ENCODE peak calls at places on chromosomes 5 and 9, in ten cellular contexts. F is Panc1; K is lower lobe of right lung; B is ELR; N is HFFc6; W is hypothalamus; M is MM.1S; I is activated T-helper 1 cell treated with anti-CD3 and anti-CD28 coated beads, Interleukin-2, amount 50 U/mL, for 16 hours; J is smooth muscle cell of the brain vasculature; U is endothelial cell. T is an unnamed sample.

GRCh38 chr5:33810491-33811120 is 81.2 kb downstream of the ADAMTS12 start:
- DNase-seq in M (no peak), K (no peak), N (no peak), U (no peak), F (no peak), J (no peak), I (no peak), B (peak; percentile 71), W (no peak), T (no peak)

GRCh38 chr9:9774471-9774870 is 838.3 kb downstream of the PTPRD start:
- DNase-seq in U (no peak), B (no peak), I (no peak), K (no peak), M (no peak), N (no peak), F (no peak), W (no peak), J (no peak), T (no peak)

GRCh38 chr9:84697042-84697441 is 27.5 kb downstream of the NTRK2 start:
- DNase-seq in J (no peak), W (no peak), B (no peak), K (no peak), N (no peak), M (no peak), U (no peak), I (no peak), F (no peak), T (no peak)

GRCh38 chr5:80790698-80791097 is 135.9 kb upstream of the DHFR start:
- DNase-seq in W (no peak), U (no peak), F (no peak), N (no peak), K (no peak), I (no peak), M (no peak), J (no peak), B (no peak), T (no peak)

GRCh38 chr5:78076351-78076750 is 218.1 kb downstream of the AP3B1 start:
- DNase-seq in W (no peak), K (no peak), M (no peak), N (no peak), U (no peak), J (no peak), I (no peak), B (no peak), F (no peak), T (no peak)

GRCh38 chr9:126599047-126599650 is 14.6 kb upstream of the LMX1B start:
- DNase-seq in B (no peak), N (no peak), K (no peak), F (no peak), W (no peak), J (no peak), I (no peak), U (no peak), M (no peak), T (no peak)

GRCh38 chr9:136820947-136821332 is 13.2 kb downstream of the RABL6 start:
- DNase-seq in J (no peak), U (no peak), M (no peak), I (no peak), N (no peak), B (no peak), K (no peak), W (peak; percentile 17), F (no peak), T (no peak)

GRCh38 chr9:99038396-99038795 is 66.5 kb upstream of the TGFBR1 start:
- DNase-seq in F (no peak), K (no peak), J (no peak), N (no peak), W (no peak), M (no peak), U (no peak), I (no peak), B (no peak), T (no peak)

GRCh38 chr5:151020304-151021031 is at the start of gene GPX3:
- DNase-seq in J (no peak), K (peak; percentile 94), M (no peak), B (peak; percentile 44), U (peak; percentile 79), I (no peak), N (no peak), W (peak; percentile 76), F (no peak), T (peak; percentile 97)

GRCh38 chr9:107480386-107480789 is 9.2 kb downstream of the KLF4 start:
- DNase-seq in F (no peak), B (peak; percentile 72), K (peak; percentile 53), N (peak; percentile 28), U (no peak), I (no peak), J (no peak), W (no peak), M (peak; percentile 38), T (peak; percentile 61)

GRCh38 chr5:97998946-97999345 is 774.5 kb upstream of the RGMB start:
- DNase-seq in B (no peak), J (no peak), M (no peak), K (no peak), W (no peak), I (no peak), U (no peak), N (no peak), F (no peak), T (no peak)

GRCh38 chr5:18305288-18305899 is 671.1 kb downstream of the TAF11L14 start:
- DNase-seq in K (no peak), F (peak; percentile 53), M (peak; percentile 54), I (no peak), U (peak; percentile 46), N (peak; percentile 44), B (peak; percentile 53), W (peak; percentile 7), J (peak; percentile 18), T (no peak)

GRCh38 chr5:143499480-143500114 is 96.1 kb upstream of the NR3C1 start:
- DNase-seq in U (no peak), J (no peak), K (no peak), N (no peak), B (no peak), F (no peak), W (no peak), M (no peak), I (no peak), T (no peak)

GRCh38 chr9:96241391-96241809 is 60.6 kb downstream of the HSD17B3 start:
- DNase-seq in M (peak; percentile 81), K (no peak), W (no peak), B (peak; percentile 9), J (no peak), N (no peak), I (no peak), F (no peak), U (no peak), T (no peak)

GRCh38 chr5:103450333-103451061 is 112.1 kb downstream of the NUDT12 start:
- DNase-seq in W (no peak), I (no peak), U (no peak), M (no peak), N (peak; percentile 87), F (no peak), K (no peak), J (no peak), B (peak; percentile 93), T (no peak)

GRCh38 chr5:133870661-133871060 is 97.8 kb downstream of the C5orf15 start:
- DNase-seq in F (no peak), U (no peak), B (peak; percentile 47), M (no peak), N (peak; percentile 80), J (no peak), W (no peak), K (no peak), I (no peak), T (no peak)

GRCh38 chr5:150487199-150488061 is 20.5 kb upstream of the NDST1 start:
- DNase-seq in W (peak; percentile 48), M (peak; percentile 27), J (no peak), N (no peak), I (no peak), K (no peak), U (no peak), F (no peak), B (peak; percentile 71), T (peak; percentile 60)

T was measured in heart left ventricle.